ENCODE peak calls at places on chromosomes 6 and 20, in seven cellular contexts. G is GM06990, P is bronchial epithelial cell, Q is lower lobe of right lung, A is IMR-90, X is fibroblast of lung, J is ovary. K is an unnamed sample.

GRCh38 chr6:169455470-169455869 is 201.8 kb upstream of the THBS2 start:
- DNase-seq in X (no peak), G (no peak), P (no peak), J (no peak), A (no peak), Q (no peak), K (no peak)

GRCh38 chr6:41257369-41258195 is 28.9 kb downstream of the TREM1 start:
- DNase-seq in P (peak), G (no peak), X (peak), J (peak), A (peak), Q (no peak), K (peak)

GRCh38 chr6:157090736-157091135 is 232.6 kb downstream of the TMEM242 start:
- DNase-seq in A (no peak), X (no peak), G (no peak), P (no peak), Q (no peak), J (no peak), K (no peak)

GRCh38 chr6:164124473-164124872 is 710.0 kb downstream of the QKI start:
- DNase-seq in A (no peak), X (no peak), P (no peak), G (no peak), Q (no peak), J (no peak), K (no peak)

GRCh38 chr6:113565306-113565705 is 291.8 kb upstream of the MARCKS start:
- DNase-seq in X (peak), A (peak), G (no peak), Q (no peak), J (no peak), P (no peak), K (no peak)

GRCh38 chr6:110158479-110158878 is 21.0 kb downstream of the WASF1 start:
- DNase-seq in P (peak), G (no peak), Q (no peak), X (no peak), A (peak), J (no peak), K (no peak)

GRCh38 chr6:131658287-131658686 is 21.2 kb downstream of the ENPP3 start:
- DNase-seq in J (no peak), Q (no peak), X (no peak), A (no peak), P (no peak), G (no peak), K (no peak)

GRCh38 chr6:5004373-5005037 is 668 bp upstream of the RPP40 start:
- DNase-seq in A (no peak), J (no peak), G (no peak), X (no peak), P (no peak), Q (no peak), K (no peak)

GRCh38 chr6:157563611-157564284 is 182.8 kb downstream of the ZDHHC14 start:
- DNase-seq in A (no peak), X (no peak), J (no peak), G (peak), P (no peak), Q (no peak), K (no peak)

GRCh38 chr20:21191839-21192238 is 66.0 kb downstream of the KIZ start:
- DNase-seq in X (no peak), J (peak), Q (no peak), G (no peak), A (no peak), P (no peak), K (no peak)

GRCh38 chr6:17635568-17635967 is 35.5 kb downstream of the FAM8A1 start:
- DNase-seq in G (no peak), X (no peak), J (no peak), P (no peak), A (peak), Q (no peak), K (no peak)

GRCh38 chr20:24951536-24952047 is 2.5 kb downstream of the CST7 start:
- DNase-seq in J (no peak), G (no peak), Q (no peak), A (no peak), X (no peak), P (no peak), K (no peak)

GRCh38 chr20:45905505-45906079 is 6.4 kb downstream of the PLTP start:
- DNase-seq in G (no peak), Q (no peak), A (peak), P (peak), X (peak), J (no peak), K (peak)

GRCh38 chr20:878511-879307 is 37.4 kb downstream of the ANGPT4 start:
- DNase-seq in J (no peak), P (no peak), A (peak), X (peak), G (no peak), Q (no peak), K (no peak)

GRCh38 chr20:5001174-5002076 is at the start of gene SLC23A2:
- DNase-seq in A (no peak), Q (peak), X (no peak), P (no peak), J (peak), G (peak), K (no peak)

GRCh38 chr6:113364781-113365545 is 492.2 kb upstream of the MARCKS start:
- DNase-seq in X (no peak), G (no peak), A (peak), P (peak), J (no peak), Q (no peak), K (no peak)

GRCh38 chr6:87683890-87684289 is 18.1 kb downstream of the AKIRIN2 start:
- DNase-seq in G (no peak), P (no peak), J (no peak), A (no peak), X (no peak), Q (no peak), K (no peak)

GRCh38 chr20:5402903-5403531 is 86.3 kb upstream of the PROKR2 start:
- DNase-seq in Q (no peak), G (no peak), A (peak), J (no peak), X (no peak), P (peak), K (no peak)

GRCh38 chr6:21710908-21711627 is 117.5 kb downstream of the SOX4 start:
- DNase-seq in Q (no peak), J (no peak), G (no peak), A (no peak), P (no peak), X (no peak), K (no peak)

GRCh38 chr6:14804444-14805210 is 441.2 kb upstream of the JARID2 start:
- DNase-seq in X (peak), J (peak), Q (peak), P (peak), G (no peak), A (peak), K (peak)

GRCh38 chr6:36313628-36313895 is 23.1 kb downstream of the BNIP5 start:
- DNase-seq in X (no peak), P (no peak), G (no peak), J (no peak), Q (no peak), A (no peak), K (no peak)

GRCh38 chr20:4966826-4967751 is 34.2 kb downstream of the SLC23A2 start:
- DNase-seq in G (no peak), Q (no peak), J (no peak), P (peak), A (peak), X (peak), K (no peak)

GRCh38 chr6:13924146-13924948 is 405 bp upstream of the RNF182 start:
- DNase-seq in J (peak), X (peak), G (peak), Q (peak), P (no peak), A (peak), K (no peak)

GRCh38 chr6:135910943-135911618 is 59.6 kb downstream of the PDE7B start:
- DNase-seq in G (no peak), Q (no peak), P (no peak), A (no peak), X (peak), J (no peak), K (no peak)

GRCh38 chr20:24483435-24484080 is 14.1 kb downstream of the SYNDIG1 start:
- DNase-seq in P (no peak), Q (no peak), X (no peak), G (no peak), A (no peak), J (no peak), K (no peak)

GRCh38 chr6:52933778-52934177 is 24.3 kb upstream of the GSTA3 start:
- DNase-seq in X (no peak), P (no peak), G (no peak), A (no peak), J (no peak), Q (no peak), K (no peak)

GRCh38 chr6:115219645-115220044 is 841.0 kb downstream of the FRK start:
- DNase-seq in Q (no peak), A (no peak), G (no peak), P (no peak), X (no peak), J (no peak), K (no peak)

GRCh38 chr6:36725581-36725980 is 28.0 kb downstream of the RAB44 start:
- DNase-seq in P (no peak), A (no peak), X (no peak), J (no peak), Q (peak), G (no peak), K (no peak)

GRCh38 chr6:76852776-76853175 is 610.5 kb downstream of the HTR1B start:
- DNase-seq in A (peak), X (no peak), J (no peak), P (peak), Q (no peak), G (no peak), K (no peak)

DNA sequence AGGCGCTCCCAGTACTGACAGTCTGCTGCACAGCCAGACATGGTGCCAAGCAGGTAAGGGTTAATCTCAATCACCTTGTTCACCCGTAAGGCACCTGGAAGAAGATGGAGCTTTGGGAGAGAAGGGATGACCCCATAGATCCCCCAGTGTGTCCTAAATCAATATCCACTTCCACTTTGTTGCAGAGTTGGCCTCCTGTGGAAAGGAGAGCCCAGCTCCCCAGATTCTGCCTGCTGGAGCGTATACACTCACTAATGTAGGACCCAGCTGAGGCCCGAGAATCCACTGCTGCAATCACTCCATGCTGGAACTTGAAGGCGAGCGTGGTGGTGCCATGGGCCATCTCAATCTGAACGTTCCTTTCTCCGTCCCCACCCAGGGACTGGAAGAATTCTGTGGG is 1.2 kb downstream of the PSMB8 start:
- DNase-seq in J (no peak), Q (no peak), G (no peak), A (no peak), X (no peak), P (no peak), K (no peak)
- H3K4me3 ChIP-seq in J (peak), Q (peak), G (peak), A (no peak), X (no peak), P (no peak), K (peak)

DNA sequence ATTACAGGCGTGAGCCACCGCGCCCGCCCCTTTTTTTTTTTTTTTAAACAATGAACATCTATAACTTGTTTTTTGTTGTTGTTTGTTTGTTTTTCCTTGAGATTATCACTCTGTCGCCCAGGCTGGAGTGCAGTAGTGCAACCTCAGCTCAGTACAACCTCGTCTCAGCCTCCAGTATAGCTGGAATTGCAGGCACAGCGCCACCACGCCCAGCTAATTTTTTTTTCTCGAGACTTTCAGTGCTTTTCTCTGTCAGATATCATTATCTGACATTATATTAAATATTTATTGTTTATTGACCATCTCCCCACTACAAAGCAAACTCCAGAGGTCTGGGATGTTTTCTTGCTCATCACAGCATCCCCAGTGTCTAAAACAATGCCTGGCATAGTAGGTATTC is 2.3 kb upstream of the DLK2 start:
- DNase-seq in J (no peak), A (no peak), Q (no peak), X (no peak), G (no peak), P (no peak), K (no peak)
- TF ChIP-seq CTCF in J (no peak), A (no peak), Q (no peak), X (no peak), G (no peak), P (no peak), K (no peak)

GRCh38 chr6:28586273-28586672 is 60.6 kb downstream of the GPX5 start:
- DNase-seq in A (no peak), G (no peak), J (no peak), P (peak), Q (no peak), X (no peak), K (no peak)

GRCh38 chr6:28589234-28589951 is 63.7 kb downstream of the GPX5 start:
- DNase-seq in J (peak), Q (no peak), P (peak), X (peak), A (peak), G (peak), K (peak)

GRCh38 chr6:28587011-28587745 is 61.5 kb downstream of the GPX5 start:
- DNase-seq in J (peak), Q (peak), G (peak), P (peak), X (peak), A (no peak), K (no peak)

GRCh38 chr6:28587746-28588075 is 62.0 kb downstream of the GPX5 start:
- DNase-seq in Q (no peak), A (no peak), G (no peak), X (no peak), J (no peak), P (no peak), K (no peak)

DNA sequence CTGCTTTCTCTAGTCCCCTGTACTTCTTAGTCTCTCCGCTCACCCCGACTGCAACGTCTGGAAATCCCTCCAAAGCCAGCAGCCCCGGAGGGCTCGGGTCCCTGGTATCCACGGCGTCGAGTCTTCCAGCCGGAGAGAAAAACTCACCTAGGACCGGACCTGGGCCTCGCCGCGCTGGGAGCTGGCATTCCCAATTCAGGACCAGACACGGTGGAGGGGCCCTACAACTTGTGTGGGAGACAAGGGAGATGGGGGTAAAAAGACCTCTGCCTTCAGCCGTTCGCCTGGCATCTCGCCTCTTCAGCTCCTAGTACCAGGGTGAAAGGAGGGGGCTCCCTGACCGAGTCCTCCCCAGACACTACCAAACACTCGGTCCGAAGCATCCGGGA is 64.3 kb downstream of the GPX5 start:
- DNase-seq in X (no peak), J (no peak), G (no peak), Q (no peak), P (no peak), A (no peak), K (no peak)
- H3K4me3 ChIP-seq in X (no peak), J (no peak), G (no peak), Q (no peak), P (no peak), A (peak), K (peak)

GRCh38 chr20:34110025-34111013 is 1.7 kb downstream of the EIF2S2 start:
- DNase-seq in X (peak), Q (no peak), A (peak), G (peak), J (no peak), P (no peak), K (no peak)
- TF ChIP-seq CTCF in X (no peak), Q (no peak), A (no peak), G (no peak), J (no peak), P (no peak), K (no peak)

GRCh38 chr20:61263938-61264337 is 11.9 kb downstream of the CDH4 start:
- DNase-seq in J (no peak), Q (no peak), X (no peak), P (no peak), G (no peak), A (no peak), K (no peak)
- H3K4me3 ChIP-seq in J (no peak), Q (no peak), X (no peak), P (no peak), G (no peak), A (no peak), K (no peak)

GRCh38 chr6:24524801-24525200 is 30.0 kb downstream of the ALDH5A1 start:
- DNase-seq in X (peak), A (peak), P (peak), G (no peak), J (no peak), Q (no peak), K (peak)
- TF ChIP-seq CTCF in X (peak), A (peak), P (peak), G (peak), J (no peak), Q (no peak), K (peak)

GRCh38 chr20:35448788-35449373 is 6.5 kb upstream of the CEP250 start:
- DNase-seq in G (no peak), X (no peak), J (no peak), P (no peak), A (no peak), Q (no peak), K (no peak)

GRCh38 chr20:35444226-35444625 is 6.2 kb upstream of the GDF5 start:
- DNase-seq in G (no peak), X (no peak), Q (no peak), J (no peak), A (no peak), P (no peak), K (no peak)

GRCh38 chr20:35446356-35447078 is 8.5 kb upstream of the GDF5 start:
- DNase-seq in G (no peak), P (no peak), Q (no peak), J (no peak), A (no peak), X (no peak), K (no peak)

GRCh38 chr20:35451295-35451694 is 4.1 kb upstream of the CEP250 start:
- DNase-seq in X (no peak), Q (no peak), A (no peak), J (no peak), P (peak), G (no peak), K (no peak)

GRCh38 chr20:35447082-35447789 is 8.2 kb upstream of the CEP250 start:
- DNase-seq in P (peak), J (peak), Q (peak), X (peak), G (peak), A (peak), K (no peak)
- H3K4me3 ChIP-seq in P (peak), J (peak), Q (peak), X (peak), G (peak), A (peak), K (peak)

GRCh38 chr6:34463299-34463698 is 2.6 kb upstream of the PACSIN1 start:
- DNase-seq in J (no peak), G (no peak), P (no peak), X (no peak), Q (no peak), A (no peak), K (no peak)

GRCh38 chr6:34463849-34464248 is 2.0 kb upstream of the PACSIN1 start:
- DNase-seq in Q (no peak), P (no peak), J (no peak), X (no peak), G (no peak), A (no peak), K (no peak)

GRCh38 chr6:34466242-34467185 is 638 bp downstream of the PACSIN1 start:
- DNase-seq in X (no peak), G (no peak), A (no peak), P (no peak), Q (no peak), J (no peak), K (no peak)

GRCh38 chr6:34468378-34468892 is 2.6 kb downstream of the PACSIN1 start:
- DNase-seq in A (no peak), Q (no peak), X (no peak), G (peak), J (no peak), P (no peak), K (no peak)

GRCh38 chr6:34465551-34466241 is at the start of gene PACSIN1:
- DNase-seq in G (peak), A (no peak), Q (no peak), P (no peak), X (no peak), J (no peak), K (no peak)
- TF ChIP-seq CTCF in G (no peak), A (no peak), Q (no peak), P (no peak), X (no peak), J (no peak), K (no peak)

DNA sequence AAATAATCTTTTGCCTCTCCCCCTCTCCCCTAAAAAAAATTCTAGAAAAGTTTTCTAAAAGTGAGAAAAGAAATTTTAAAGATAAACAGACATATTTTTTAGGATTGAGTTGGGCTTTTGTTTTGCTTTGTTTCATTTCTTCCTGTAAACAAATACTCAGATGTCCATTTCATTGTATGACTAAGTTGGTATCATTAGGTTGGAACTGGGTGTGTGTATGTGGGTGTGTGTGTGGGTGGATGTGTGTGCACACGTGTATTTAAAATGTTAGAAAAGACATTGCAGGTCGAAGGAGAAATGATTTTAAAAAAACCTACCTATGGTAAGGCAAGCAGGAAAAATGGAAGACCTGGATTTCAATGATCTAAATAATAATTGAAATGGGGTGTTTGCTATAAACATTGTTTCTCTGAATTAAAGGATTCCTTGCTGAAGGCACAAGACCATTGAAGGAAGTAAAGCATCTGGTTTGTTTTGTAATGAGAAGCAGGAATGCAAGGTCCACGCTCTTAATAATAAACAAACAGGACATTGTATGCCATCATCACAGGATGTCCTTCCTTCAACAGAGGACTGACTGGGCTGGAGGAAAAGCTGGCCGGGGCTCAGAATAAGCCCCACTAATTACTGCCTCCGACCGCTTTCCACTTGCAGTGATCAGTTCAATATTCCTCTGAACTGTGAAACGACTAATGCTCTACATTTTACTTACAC is 1.0 kb upstream of the PRDM1 start:
- DNase-seq in Q (no peak), X (peak), J (no peak), G (no peak), P (peak), A (peak), K (no peak)
- H3K4me3 ChIP-seq in Q (peak), X (peak), J (peak), G (peak), P (no peak), A (peak), K (peak)